ENCODE peak calls at places on chromosomes 11 and 22, in eight cellular contexts. L is astrocyte, G is A673, R is fibroblast of mammary gland, Z is thoracic aorta, U is GM23338, D is HCT116, C is Caco-2. I is an unnamed sample.

GRCh38 chr11:128095459-128096096 is 491.8 kb downstream of the ETS1 start:
- DNase-seq in L (peak; percentile 84), G (peak; percentile 15), R (peak; percentile 69), Z (no peak), U (no peak), D (peak; percentile 2), C (no peak), I (peak; percentile 82)

GRCh38 chr22:17580461-17581031 is 17.2 kb downstream of the SLC25A18 start:
- DNase-seq in L (peak; percentile 20), G (no peak), R (no peak), Z (no peak), U (peak; percentile 69), D (no peak), C (peak; percentile 14), I (no peak)

GRCh38 chr11:102391549-102392237 is 44.7 kb downstream of the BIRC2 start:
- DNase-seq in L (no peak), G (no peak), R (no peak), Z (no peak), U (no peak), D (no peak), C (no peak), I (no peak)

GRCh38 chr22:25452116-25452700 is 112.3 kb upstream of the GRK3 start:
- DNase-seq in L (peak; percentile 12), G (no peak), R (peak; percentile 15), Z (no peak), U (no peak), D (no peak), C (no peak), I (peak; percentile 40)

GRCh38 chr11:68977781-68978625 is 2.8 kb downstream of the MRGPRD start:
- DNase-seq in L (no peak), G (no peak), R (no peak), Z (no peak), U (no peak), D (no peak), C (no peak), I (no peak)

GRCh38 chr11:79157738-79158137 is 283.1 kb downstream of the TENM4 start:
- DNase-seq in L (no peak), G (no peak), R (no peak), Z (no peak), U (no peak), D (no peak), C (no peak), I (no peak)

GRCh38 chr11:13238879-13239514 is 38.6 kb upstream of the BMAL1 start:
- DNase-seq in L (peak; percentile 18), G (peak; percentile 73), R (peak; percentile 62), Z (no peak), U (peak; percentile 86), D (peak; percentile 57), C (peak; percentile 65), I (peak; percentile 51)

GRCh38 chr11:7332962-7333361 is 81.3 kb downstream of the SYT9 start:
- DNase-seq in L (no peak), G (no peak), R (no peak), Z (no peak), U (no peak), D (no peak), C (no peak), I (no peak)

GRCh38 chr11:10926801-10927200 is 68.9 kb upstream of the ZBED5 start:
- DNase-seq in L (no peak), G (no peak), R (no peak), Z (no peak), U (no peak), D (no peak), C (no peak), I (peak; percentile 38)

GRCh38 chr11:58592760-58593472 is 14.1 kb downstream of the ZFP91 start:
- DNase-seq in L (no peak), G (no peak), R (no peak), Z (no peak), U (no peak), D (no peak), C (no peak), I (no peak)

GRCh38 chr22:44845191-44845590 is 92.8 kb downstream of the ARHGAP8 start:
- DNase-seq in L (no peak), G (no peak), R (no peak), Z (no peak), U (no peak), D (no peak), C (no peak), I (no peak)

GRCh38 chr22:43543522-43544281 is 131.9 kb downstream of the MPPED1 start:
- DNase-seq in L (no peak), G (no peak), R (no peak), Z (no peak), U (no peak), D (no peak), C (no peak), I (no peak)

GRCh38 chr11:5237384-5237783 is 3.1 kb upstream of the HBD start:
- DNase-seq in L (no peak), G (no peak), R (no peak), Z (no peak), U (no peak), D (no peak), C (no peak), I (no peak)

GRCh38 chr22:49042877-49043859 is 784.5 kb downstream of the BRD1 start:
- DNase-seq in L (no peak), G (no peak), R (no peak), Z (no peak), U (no peak), D (no peak), C (no peak), I (no peak)
- TF ChIP-seq CTCF in L (no peak), G (no peak), R (no peak), Z (no peak), U (no peak), D (no peak), C (no peak), I (no peak)

GRCh38 chr11:111913031-111913861 is 712 bp downstream of the HSPB2 start:
- DNase-seq in L (no peak), G (no peak), R (no peak), Z (no peak), U (no peak), D (no peak), C (no peak), I (peak; percentile 49)

GRCh38 chr11:111913997-111914396 is 1.5 kb downstream of the HSPB2 start:
- DNase-seq in L (peak; percentile 64), G (peak; percentile 68), R (peak; percentile 69), Z (peak; percentile 47), U (no peak), D (no peak), C (no peak), I (peak; percentile 87)

GRCh38 chr11:111910637-111911562 is 670 bp downstream of the CRYAB start:
- DNase-seq in L (no peak), G (no peak), R (no peak), Z (no peak), U (no peak), D (no peak), C (no peak), I (no peak)

GRCh38 chr11:111911563-111912401 is at the start of gene CRYAB:
- DNase-seq in L (peak; percentile 83), G (no peak), R (peak; percentile 81), Z (peak; percentile 87), U (peak; percentile 62), D (no peak), C (no peak), I (peak; percentile 98)

DNA sequence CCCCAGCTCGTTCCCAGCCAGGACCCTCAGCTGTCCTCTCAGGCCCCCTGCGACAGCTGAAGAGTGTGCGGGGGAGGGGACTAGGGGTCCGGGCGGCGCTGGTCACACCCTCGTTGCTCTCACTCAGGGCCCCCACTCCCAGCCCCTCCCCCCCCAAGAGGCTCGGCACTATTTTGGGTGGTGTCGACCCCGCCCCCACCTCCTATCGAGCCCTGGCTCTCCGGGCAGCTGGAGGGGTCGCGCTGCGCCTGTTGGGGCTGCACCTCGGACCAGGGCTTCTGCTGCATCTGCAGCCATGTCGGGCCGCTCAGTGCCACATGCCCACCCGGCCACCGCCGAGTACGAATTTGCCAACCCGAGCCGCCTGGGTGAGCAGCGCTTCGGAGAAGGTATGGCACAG is at the start of gene HSPB2:
- DNase-seq in L (no peak), G (no peak), R (no peak), Z (no peak), U (peak; percentile 33), D (no peak), C (no peak), I (no peak)
- H3K4me3 ChIP-seq in L (no peak within 1 kb of the TSS), G (no peak within 1 kb of the TSS), R (peak within 1 kb of the TSS; percentile 24), Z (peak within 1 kb of the TSS; percentile 76), U (peak within 1 kb of the TSS; percentile 37), D (no peak within 1 kb of the TSS), C (no peak within 1 kb of the TSS), I (peak within 1 kb of the TSS; percentile 77)

GRCh38 chr11:847876-848275 is 5.2 kb downstream of the TSPAN4 start:
- DNase-seq in L (no peak), G (no peak), R (no peak), Z (no peak), U (no peak), D (no peak), C (no peak), I (no peak)

GRCh38 chr11:849951-850776 is 7.5 kb downstream of the TSPAN4 start:
- DNase-seq in L (no peak), G (no peak), R (no peak), Z (no peak), U (no peak), D (no peak), C (peak; percentile 61), I (no peak)

GRCh38 chr11:848988-849824 is 6.6 kb downstream of the TSPAN4 start:
- DNase-seq in L (no peak), G (peak; percentile 59), R (no peak), Z (no peak), U (peak; percentile 84), D (no peak), C (peak; percentile 88), I (no peak)

GRCh38 chr11:846496-847098 is 3.9 kb downstream of the TSPAN4 start:
- DNase-seq in L (no peak), G (no peak), R (peak; percentile 72), Z (no peak), U (no peak), D (no peak), C (no peak), I (peak; percentile 34)

DNA sequence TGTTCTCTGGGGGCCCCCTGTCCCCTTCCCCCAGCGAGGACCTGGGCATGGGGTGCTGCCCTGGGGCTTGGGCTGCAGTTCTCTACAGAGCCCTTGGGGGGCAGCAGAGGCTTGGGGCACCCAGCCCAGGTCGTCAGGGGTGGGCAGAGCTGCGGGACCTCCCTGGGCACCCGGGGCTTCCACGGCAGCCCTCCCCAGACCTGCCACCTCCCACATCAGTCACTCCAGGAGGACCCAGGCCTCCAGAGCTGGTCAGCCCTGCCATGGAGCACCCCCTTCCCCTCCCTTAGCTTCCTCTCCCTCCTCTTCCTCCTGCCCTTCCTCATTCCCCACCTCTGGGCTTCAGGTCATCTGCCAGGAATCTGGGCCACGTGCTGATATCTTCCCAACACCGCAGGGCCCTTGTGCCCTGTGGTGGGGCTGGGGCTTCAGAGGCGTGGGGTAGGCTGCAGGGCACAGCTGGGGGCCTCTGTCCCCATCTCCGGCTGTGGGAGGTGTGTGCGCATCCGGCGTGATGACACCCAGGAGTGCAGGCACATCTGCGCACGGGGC is 5.8 kb downstream of the TSPAN4 start:
- DNase-seq in L (no peak), G (peak; percentile 54), R (no peak), Z (no peak), U (peak; percentile 70), D (no peak), C (peak; percentile 75), I (no peak)
- TF ChIP-seq CTCF in L (peak; percentile 48), G (peak; percentile 82), R (peak; percentile 72), Z (peak; percentile 89), U (peak; percentile 82), D (peak; percentile 76), C (peak; percentile 84), I (peak; percentile 74)

DNA sequence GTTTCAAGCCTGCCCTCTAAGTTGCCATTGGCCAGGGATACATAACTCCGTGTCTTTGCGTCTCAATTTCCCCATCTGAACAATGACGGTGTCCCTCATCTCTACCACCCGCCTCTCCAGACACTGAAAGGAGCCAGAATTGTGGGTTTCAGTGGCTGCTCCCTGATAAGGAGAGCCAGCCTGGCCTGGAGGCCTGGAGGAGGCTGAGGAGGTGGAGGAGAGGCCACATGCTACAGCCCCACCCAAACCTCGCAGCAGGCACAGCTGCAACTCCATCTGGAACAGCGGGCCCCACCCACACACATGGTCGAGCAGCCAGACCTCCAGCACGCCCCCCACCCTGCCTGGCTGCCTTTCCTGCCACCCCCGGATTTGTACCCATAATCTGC is 34.4 kb upstream of the CD82 start:
- DNase-seq in L (no peak), G (no peak), R (no peak), Z (no peak), U (no peak), D (no peak), C (no peak), I (no peak)
- H3K4me3 ChIP-seq in L (no peak overlapping the region), G (no peak overlapping the region), R (no peak overlapping the region), Z (no peak overlapping the region), U (no peak overlapping the region), D (no peak overlapping the region), C (no peak overlapping the region), I (no peak overlapping the region)

I was measured in AG10803.